ENCODE peak calls at places on chromosome 10, in five cellular contexts. X is left lung, W is PC-9, S is BE2C, Q is OCI-LY7. N is an unnamed sample.

GRCh38 chr10:100353770-100354485 is 6.9 kb downstream of the SCD start:
- DNase-seq in X (no peak), W (no peak), Q (no peak), S (no peak), N (no peak)

GRCh38 chr10:121659236-121659635 is 61.0 kb upstream of the FGFR2 start:
- DNase-seq in W (no peak), S (no peak), X (no peak), Q (no peak), N (no peak)

GRCh38 chr10:119006451-119007210 is 22.9 kb upstream of the NANOS1 start:
- DNase-seq in S (peak), Q (no peak), W (peak), X (no peak), N (no peak)

GRCh38 chr10:96700477-96701099 is 19.7 kb downstream of the PIK3AP1 start:
- DNase-seq in X (peak), S (no peak), W (no peak), Q (peak), N (peak)

GRCh38 chr10:24920907-24921881 is 31.2 kb downstream of the PRTFDC1 start:
- DNase-seq in W (no peak), S (peak), Q (no peak), X (peak), N (no peak)

GRCh38 chr10:48406204-48406603 is 99.7 kb downstream of the MAPK8 start:
- DNase-seq in X (no peak), Q (no peak), S (no peak), W (no peak), N (no peak)

GRCh38 chr10:112687647-112688046 is 240.6 kb downstream of the VTI1A start:
- DNase-seq in X (no peak), W (no peak), S (no peak), Q (no peak), N (no peak)

GRCh38 chr10:125808047-125808446 is 15.0 kb downstream of the UROS start:
- DNase-seq in Q (no peak), S (no peak), X (no peak), W (no peak), N (no peak)

GRCh38 chr10:29329420-29329819 is 40.5 kb downstream of the LYZL1 start:
- DNase-seq in X (no peak), W (no peak), S (no peak), Q (no peak), N (no peak)

GRCh38 chr10:16545126-16545736 is 23.6 kb upstream of the C1QL3 start:
- DNase-seq in W (no peak), X (no peak), S (peak), Q (peak), N (no peak)

GRCh38 chr10:97865488-97865887 is 15.8 kb downstream of the GOLGA7B start:
- DNase-seq in W (no peak), S (no peak), Q (no peak), X (no peak), N (no peak)

GRCh38 chr10:110353244-110354119 is 48.8 kb upstream of the SMNDC1 start:
- DNase-seq in X (no peak), Q (peak), W (no peak), S (no peak), N (no peak)

GRCh38 chr10:100100651-100101525 is 19.2 kb upstream of the CPN1 start:
- DNase-seq in Q (peak), S (no peak), W (peak), X (no peak), N (no peak)

GRCh38 chr10:36492590-36493510 is 632.5 kb upstream of the ANKRD30A start:
- DNase-seq in W (no peak), S (no peak), Q (no peak), X (no peak), N (no peak)

GRCh38 chr10:32680803-32681557 is 235.0 kb downstream of the CCDC7 start:
- DNase-seq in Q (no peak), S (no peak), W (no peak), X (no peak), N (no peak)

GRCh38 chr10:44979281-44980181 is 922 bp upstream of the DEPP1 start:
- DNase-seq in X (no peak), Q (no peak), S (no peak), W (no peak), N (no peak)

GRCh38 chr10:76492026-76492425 is 1060.6 kb downstream of the LRMDA start:
- DNase-seq in W (no peak), Q (no peak), S (no peak), X (no peak), N (no peak)

GRCh38 chr10:35752469-35753450 is 110.7 kb upstream of the FZD8 start:
- DNase-seq in Q (no peak), W (no peak), X (no peak), S (no peak), N (no peak)

GRCh38 chr10:76086571-76087260 is 655.3 kb downstream of the LRMDA start:
- DNase-seq in Q (no peak), X (no peak), W (no peak), S (peak), N (no peak)

GRCh38 chr10:59904431-59905065 is 1.8 kb downstream of the CCDC6 start:
- DNase-seq in Q (peak), X (no peak), W (no peak), S (no peak), N (no peak)

GRCh38 chr10:63798599-63799498 is 277.6 kb downstream of the REEP3 start:
- DNase-seq in X (peak), S (no peak), W (no peak), Q (no peak), N (no peak)

GRCh38 chr10:101139421-101139911 is 8.4 kb downstream of the TLX1 start:
- DNase-seq in W (no peak), X (no peak), Q (no peak), S (no peak), N (no peak)

GRCh38 chr10:31317652-31318381 is 1.2 kb upstream of the ZEB1 start:
- DNase-seq in W (no peak), S (no peak), Q (no peak), X (peak), N (no peak)

GRCh38 chr10:133567119-133567518 is 1.7 kb upstream of the SYCE1 start:
- DNase-seq in S (no peak), Q (no peak), W (no peak), X (no peak), N (no peak)

GRCh38 chr10:113138937-113139585 is 189.0 kb downstream of the TCF7L2 start:
- DNase-seq in W (no peak), S (no peak), Q (no peak), X (no peak), N (no peak)

GRCh38 chr10:48377751-48378585 is 71.5 kb downstream of the MAPK8 start:
- DNase-seq in S (no peak), X (no peak), Q (no peak), W (no peak), N (no peak)

GRCh38 chr10:122786269-122786668 is 59.4 kb downstream of the CUZD1 start:
- DNase-seq in S (no peak), W (no peak), X (no peak), Q (peak), N (no peak)

DNA sequence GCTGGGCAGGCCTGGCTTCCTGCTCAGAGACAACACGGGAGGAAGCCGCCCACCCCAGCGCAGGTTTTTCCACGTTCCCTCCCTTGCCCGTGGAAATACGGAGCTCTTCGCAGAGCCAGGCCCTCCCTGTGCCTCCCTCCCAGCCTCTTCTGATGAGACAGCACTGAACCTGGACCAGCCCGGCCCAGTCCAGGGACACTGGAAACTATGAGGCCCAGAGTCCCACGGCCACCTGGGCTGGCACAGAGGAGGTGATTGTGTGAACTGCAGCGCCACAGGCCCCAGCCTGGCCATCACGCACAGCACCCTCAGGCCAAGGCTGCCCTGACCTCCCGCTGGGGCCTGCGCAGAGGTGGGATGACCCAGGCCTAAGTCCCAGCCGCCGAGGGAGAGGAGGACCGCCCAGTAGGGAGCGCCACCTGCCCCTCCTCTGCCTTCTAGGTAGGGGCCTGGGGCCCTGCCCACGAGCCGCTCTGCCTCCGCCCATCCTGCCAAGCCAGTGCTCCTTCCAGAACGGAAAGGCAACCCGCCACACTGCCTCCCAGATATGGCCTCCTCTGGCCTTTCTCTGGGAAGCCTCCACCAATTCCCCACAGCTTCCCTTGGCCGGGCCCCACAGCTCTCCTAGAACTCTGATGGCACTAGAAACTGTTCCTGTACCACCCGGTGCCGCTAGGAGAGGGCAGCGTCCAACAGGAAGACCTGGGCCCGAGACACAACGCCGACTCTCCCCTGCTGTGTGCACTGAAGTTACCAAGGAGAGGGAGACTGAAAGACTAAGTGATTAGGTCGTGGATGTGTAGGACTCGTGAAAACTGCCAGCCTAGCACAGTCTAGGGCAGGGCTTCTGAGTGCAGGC is 57.2 kb downstream of the PROSER2 start:
- DNase-seq in W (no peak), Q (no peak), S (no peak), X (no peak), N (no peak)
- TF ChIP-seq CTCF in W (no peak), Q (no peak), S (no peak), X (no peak), N (no peak)

GRCh38 chr10:34081948-34082347 is 733.1 kb downstream of the PARD3 start:
- DNase-seq in W (no peak), Q (no peak), S (no peak), X (no peak), N (no peak)
- TF ChIP-seq CTCF in W (no peak), Q (no peak), S (peak), X (no peak), N (no peak)

GRCh38 chr10:77829356-77829755 is 97.2 kb downstream of the DLG5 start:
- DNase-seq in X (no peak), S (no peak), W (no peak), Q (no peak), N (no peak)
- TF ChIP-seq CTCF in X (no peak), S (no peak), W (no peak), Q (no peak), N (no peak)

DNA sequence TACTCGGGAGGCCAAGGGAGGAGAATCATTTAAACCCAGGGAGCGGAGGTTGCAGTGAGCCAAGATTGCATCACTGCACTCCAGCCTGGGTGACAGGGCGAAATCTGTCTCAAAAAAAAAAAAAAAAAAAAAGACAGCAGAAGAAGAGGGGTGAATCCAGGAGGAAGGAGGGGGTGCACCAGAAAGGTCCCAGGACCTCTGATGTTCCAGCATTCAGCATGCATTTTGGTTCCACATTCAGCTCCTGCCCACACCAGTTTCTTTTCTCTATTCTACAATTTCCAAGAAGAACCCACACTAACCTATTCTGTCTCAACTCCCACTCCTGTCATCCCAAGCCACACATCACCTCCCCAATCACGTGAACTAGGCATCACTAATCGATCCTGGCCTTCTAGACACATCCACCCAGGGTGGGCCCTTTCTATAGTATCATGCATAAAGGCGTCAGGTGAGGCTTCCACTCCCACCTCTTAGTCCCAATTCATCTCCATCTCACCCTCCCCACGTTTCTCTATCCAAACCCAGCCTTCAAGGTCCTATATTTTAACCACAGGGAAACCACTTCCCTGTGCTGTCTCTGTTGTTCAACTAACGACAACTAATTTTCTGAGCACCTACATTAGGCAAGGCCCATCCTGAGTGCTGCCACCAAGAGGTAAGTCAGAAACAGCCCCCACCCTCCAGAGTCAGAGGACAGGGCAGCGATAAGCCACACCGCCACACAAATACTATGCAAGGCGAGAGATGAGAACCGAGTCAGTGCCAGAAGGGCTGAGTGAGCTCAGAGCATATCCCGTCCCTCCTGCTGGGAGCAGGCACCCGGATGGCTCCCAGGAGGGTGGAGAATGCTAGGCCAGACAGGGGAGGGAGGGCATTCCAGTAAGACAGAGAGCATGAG is 2.2 kb downstream of the ANXA11 start:
- DNase-seq in W (peak), Q (peak), S (no peak), X (no peak), N (no peak)
- TF ChIP-seq CTCF in W (no peak), Q (peak), S (peak), X (no peak), N (no peak)

DNA sequence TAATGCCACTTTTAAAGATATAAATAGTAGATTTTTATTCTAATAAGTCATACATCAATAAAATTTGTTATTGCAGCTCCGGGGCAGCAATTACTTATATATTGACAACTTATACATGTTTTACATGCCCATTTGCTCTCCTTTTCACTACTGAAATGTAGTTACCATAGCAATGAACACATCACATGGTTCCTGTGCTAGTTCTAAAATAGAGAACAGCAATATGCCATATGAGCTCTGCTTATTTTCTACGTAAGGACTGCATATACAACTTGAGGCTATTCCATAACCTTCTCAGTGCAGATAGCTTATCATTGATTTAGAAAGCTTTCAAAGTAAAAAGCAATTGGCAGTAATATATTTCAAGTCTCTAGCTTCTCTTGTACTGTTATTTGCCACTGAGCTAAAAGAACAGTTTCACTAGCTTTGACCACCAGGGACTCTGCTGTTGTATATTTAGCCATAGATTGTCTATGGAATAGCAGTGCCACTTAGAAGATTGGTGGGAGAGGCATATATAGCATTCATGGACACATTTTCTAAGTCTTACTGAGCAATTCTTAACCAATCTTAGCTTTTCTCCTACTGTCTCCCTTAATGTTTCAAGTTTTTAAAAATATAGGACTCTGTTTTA is 270.2 kb upstream of the KAT6B start:
- DNase-seq in S (no peak), W (no peak), X (no peak), Q (no peak), N (no peak)
- TF ChIP-seq CTCF in S (no peak), W (no peak), X (no peak), Q (no peak), N (no peak)

GRCh38 chr10:87930141-87930540 is 66.7 kb downstream of the PTEN start:
- DNase-seq in S (no peak), Q (no peak), W (no peak), X (no peak), N (no peak)

GRCh38 chr10:87928996-87929395 is 65.6 kb downstream of the PTEN start:
- DNase-seq in W (no peak), Q (no peak), S (no peak), X (no peak), N (no peak)

GRCh38 chr10:87925570-87925969 is 62.1 kb downstream of the PTEN start:
- DNase-seq in W (no peak), X (no peak), Q (no peak), S (no peak), N (no peak)

GRCh38 chr10:87923233-87923632 is 59.8 kb downstream of the PTEN start:
- DNase-seq in S (no peak), X (no peak), Q (peak), W (no peak), N (no peak)

DNA sequence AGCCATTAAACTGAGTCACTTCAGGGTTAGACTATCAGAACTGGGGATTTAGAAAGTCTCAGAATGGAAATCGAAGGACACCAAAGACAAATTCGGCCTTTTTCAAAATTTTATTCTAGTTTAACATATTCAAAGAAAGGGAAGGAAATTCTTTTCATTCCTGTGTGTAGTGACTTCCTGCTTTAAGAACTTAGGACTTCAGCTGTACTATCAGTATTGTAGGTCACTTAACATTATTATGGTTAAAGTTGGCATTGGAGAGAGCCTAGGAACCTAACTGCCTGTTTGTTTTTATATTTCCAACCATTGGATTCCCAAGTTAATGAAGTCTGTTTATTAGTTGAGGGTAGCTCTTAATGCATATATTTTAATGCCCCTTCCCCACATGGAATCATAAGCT is 63.7 kb downstream of the PTEN start:
- DNase-seq in X (no peak), S (no peak), W (no peak), Q (no peak), N (no peak)
- TF ChIP-seq CTCF in X (no peak), S (no peak), W (no peak), Q (no peak), N (no peak)

DNA sequence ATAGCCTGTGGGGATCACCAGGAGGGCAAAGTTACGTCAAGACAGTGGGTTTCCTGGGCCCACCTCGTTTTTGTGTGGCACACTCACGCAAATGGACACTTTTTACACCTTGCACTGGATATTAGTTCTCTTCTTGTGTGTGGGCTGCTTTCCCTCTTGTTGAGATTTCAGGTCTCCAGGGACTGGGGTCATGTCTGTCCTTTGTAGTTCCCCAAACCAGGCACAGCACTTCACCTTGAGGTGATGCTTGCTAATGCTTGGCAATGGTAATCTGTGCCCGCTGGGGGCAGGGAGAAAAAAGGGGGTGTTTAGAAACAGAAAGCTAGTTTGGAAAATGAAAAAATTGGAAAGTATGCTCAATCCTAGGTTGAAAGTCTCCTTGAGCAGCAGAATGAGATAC is 195.3 kb downstream of the PTEN start:
- DNase-seq in X (no peak), W (no peak), S (no peak), Q (no peak), N (no peak)
- TF ChIP-seq CTCF in X (no peak), W (no peak), S (no peak), Q (no peak), N (no peak)

GRCh38 chr10:93417886-93418285 is 64.2 kb downstream of the MYOF start:
- DNase-seq in X (no peak), Q (no peak), S (no peak), W (peak), N (no peak)

GRCh38 chr10:93416824-93417223 is 65.3 kb downstream of the MYOF start:
- DNase-seq in Q (no peak), S (no peak), W (no peak), X (no peak), N (no peak)

GRCh38 chr10:93417264-93417663 is 64.9 kb downstream of the MYOF start:
- DNase-seq in S (no peak), W (no peak), Q (no peak), X (no peak), N (no peak)

GRCh38 chr10:93413252-93413689 is 68.9 kb downstream of the MYOF start:
- DNase-seq in X (no peak), S (no peak), W (no peak), Q (no peak), N (no peak)

GRCh38 chr10:93415693-93416092 is 66.4 kb downstream of the MYOF start:
- DNase-seq in W (no peak), X (no peak), Q (no peak), S (no peak), N (no peak)
- TF ChIP-seq CTCF in W (peak), X (no peak), Q (peak), S (no peak), N (no peak)

GRCh38 chr10:72254891-72255568 is 18.7 kb upstream of the DDIT4 start:
- DNase-seq in X (peak), W (peak), S (peak), Q (no peak), N (no peak)
- TF ChIP-seq CTCF in X (no peak), W (no peak), S (no peak), Q (no peak), N (no peak)